ENCODE peak calls at places on chromosomes 2 and 18, in four cellular contexts. U is activated CD4-positive, alpha-beta T cell treated with anti-CD3 and anti-CD28 coated beads for 48 hours; M is CD8-positive, alpha-beta T cell; B is mesendoderm. G is an unnamed sample.

GRCh38 chr2:58651930-58652329 is 410.8 kb upstream of the FANCL start:
- DNase-seq in U (no peak), M (no peak), B (no peak), G (no peak)

GRCh38 chr2:209523041-209523740 is 99.3 kb downstream of the MAP2 start:
- DNase-seq in U (no peak), M (no peak), B (no peak), G (no peak)

GRCh38 chr2:74194799-74195198 is 3.6 kb upstream of the MTHFD2 start:
- DNase-seq in U (no peak), M (no peak), B (no peak), G (no peak)

GRCh38 chr18:11310476-11311086 is 161.2 kb upstream of the PIEZO2 start:
- DNase-seq in U (peak), M (no peak), B (peak), G (no peak)

GRCh38 chr2:19819097-19820065 is 82.4 kb downstream of the TTC32 start:
- DNase-seq in U (no peak), M (no peak), B (peak), G (no peak)

GRCh38 chr18:32427084-32427933 is 43.4 kb downstream of the GAREM1 start:
- DNase-seq in U (no peak), M (no peak), B (no peak), G (no peak)

GRCh38 chr2:230748087-230748486 is 35.4 kb downstream of the CAB39 start:
- DNase-seq in U (peak), M (no peak), B (no peak), G (no peak)

GRCh38 chr18:59874166-59874565 is 25.6 kb upstream of the PMAIP1 start:
- DNase-seq in U (no peak), M (no peak), B (no peak), G (no peak)

GRCh38 chr2:72846171-72847095 is 20.6 kb upstream of the EXOC6B start:
- DNase-seq in U (no peak), M (no peak), B (no peak), G (no peak)

GRCh38 chr2:120910956-120911951 is 175.6 kb downstream of the GLI2 start:
- DNase-seq in U (no peak), M (no peak), B (no peak), G (no peak)